ENCODE peak calls at places on chromosomes 13 and 19, in seven cellular contexts. One of them, this sample, is unnamed.

GRCh38 chr19:11480927-11481776 is at the start of gene ELAVL3:
- DNase-seq in T-cell: no peak
- DNase-seq in K562: no peak
- DNase-seq in activated CD4-positive, alpha-beta T cell treated with anti-CD3 and anti-CD28 coated beads for 36 hours: peak; percentile 39
- DNase-seq in stimulated activated CD8-positive, alpha-beta memory T cell treated with anti-CD3 and anti-CD28 coated beads, Interleukin-2, amount 100 ng/mL, for 1 hour: no peak
- DNase-seq in fibroblast of the conjunctiva: no peak
- DNase-seq in cardiac fibroblast: no peak
- DNase-seq in this sample: no peak

GRCh38 chr13:77833331-77833863 is 85.2 kb downstream of the EDNRB start:
- DNase-seq in T-cell: no peak
- DNase-seq in K562: no peak
- DNase-seq in activated CD4-positive, alpha-beta T cell treated with anti-CD3 and anti-CD28 coated beads for 36 hours: no peak
- DNase-seq in stimulated activated CD8-positive, alpha-beta memory T cell treated with anti-CD3 and anti-CD28 coated beads, Interleukin-2, amount 100 ng/mL, for 1 hour: no peak
- DNase-seq in fibroblast of the conjunctiva: peak; percentile 63
- DNase-seq in cardiac fibroblast: peak; percentile 86
- DNase-seq in this sample: no peak

GRCh38 chr19:33405491-33406461 is 32.3 kb downstream of the CEBPG start:
- DNase-seq in T-cell: no peak
- DNase-seq in K562: no peak
- DNase-seq in activated CD4-positive, alpha-beta T cell treated with anti-CD3 and anti-CD28 coated beads for 36 hours: no peak
- DNase-seq in stimulated activated CD8-positive, alpha-beta memory T cell treated with anti-CD3 and anti-CD28 coated beads, Interleukin-2, amount 100 ng/mL, for 1 hour: no peak
- DNase-seq in fibroblast of the conjunctiva: no peak
- DNase-seq in cardiac fibroblast: no peak
- DNase-seq in this sample: no peak

GRCh38 chr13:44117351-44117750 is 237.6 kb downstream of the LACC1 start:
- DNase-seq in T-cell: no peak
- DNase-seq in K562: no peak
- DNase-seq in activated CD4-positive, alpha-beta T cell treated with anti-CD3 and anti-CD28 coated beads for 36 hours: no peak
- DNase-seq in stimulated activated CD8-positive, alpha-beta memory T cell treated with anti-CD3 and anti-CD28 coated beads, Interleukin-2, amount 100 ng/mL, for 1 hour: no peak
- DNase-seq in fibroblast of the conjunctiva: no peak
- DNase-seq in cardiac fibroblast: peak; percentile 52
- DNase-seq in this sample: peak; percentile 47

GRCh38 chr19:15374796-15375440 is 4.7 kb downstream of the AKAP8 start:
- DNase-seq in T-cell: no peak
- DNase-seq in K562: no peak
- DNase-seq in activated CD4-positive, alpha-beta T cell treated with anti-CD3 and anti-CD28 coated beads for 36 hours: no peak
- DNase-seq in stimulated activated CD8-positive, alpha-beta memory T cell treated with anti-CD3 and anti-CD28 coated beads, Interleukin-2, amount 100 ng/mL, for 1 hour: no peak
- DNase-seq in fibroblast of the conjunctiva: no peak
- DNase-seq in cardiac fibroblast: no peak
- DNase-seq in this sample: peak; percentile 60

GRCh38 chr19:2618611-2619010 is 83.9 kb downstream of the GNG7 start:
- DNase-seq in T-cell: peak; percentile 70
- DNase-seq in K562: no peak
- DNase-seq in activated CD4-positive, alpha-beta T cell treated with anti-CD3 and anti-CD28 coated beads for 36 hours: peak; percentile 94
- DNase-seq in stimulated activated CD8-positive, alpha-beta memory T cell treated with anti-CD3 and anti-CD28 coated beads, Interleukin-2, amount 100 ng/mL, for 1 hour: peak; percentile 59
- DNase-seq in fibroblast of the conjunctiva: no peak
- DNase-seq in cardiac fibroblast: peak; percentile 63
- DNase-seq in this sample: peak; percentile 28

GRCh38 chr19:14661372-14661924 is 13.2 kb downstream of the ADGRE3 start:
- DNase-seq in T-cell: no peak
- DNase-seq in K562: no peak
- DNase-seq in activated CD4-positive, alpha-beta T cell treated with anti-CD3 and anti-CD28 coated beads for 36 hours: no peak
- DNase-seq in stimulated activated CD8-positive, alpha-beta memory T cell treated with anti-CD3 and anti-CD28 coated beads, Interleukin-2, amount 100 ng/mL, for 1 hour: no peak
- DNase-seq in fibroblast of the conjunctiva: no peak
- DNase-seq in cardiac fibroblast: no peak
- DNase-seq in this sample: no peak

GRCh38 chr13:99639126-99639525 is 137.9 kb downstream of the TM9SF2 start:
- DNase-seq in T-cell: no peak
- DNase-seq in K562: no peak
- DNase-seq in activated CD4-positive, alpha-beta T cell treated with anti-CD3 and anti-CD28 coated beads for 36 hours: no peak
- DNase-seq in stimulated activated CD8-positive, alpha-beta memory T cell treated with anti-CD3 and anti-CD28 coated beads, Interleukin-2, amount 100 ng/mL, for 1 hour: no peak
- DNase-seq in fibroblast of the conjunctiva: no peak
- DNase-seq in cardiac fibroblast: no peak
- DNase-seq in this sample: no peak

GRCh38 chr13:110499621-110500281 is 61.8 kb downstream of the RAB20 start:
- DNase-seq in T-cell: no peak
- DNase-seq in K562: no peak
- DNase-seq in activated CD4-positive, alpha-beta T cell treated with anti-CD3 and anti-CD28 coated beads for 36 hours: no peak
- DNase-seq in stimulated activated CD8-positive, alpha-beta memory T cell treated with anti-CD3 and anti-CD28 coated beads, Interleukin-2, amount 100 ng/mL, for 1 hour: no peak
- DNase-seq in fibroblast of the conjunctiva: no peak
- DNase-seq in cardiac fibroblast: no peak
- DNase-seq in this sample: peak; percentile 47

GRCh38 chr13:36438594-36439483 is 6.5 kb downstream of the CCNA1 start:
- DNase-seq in T-cell: no peak
- DNase-seq in K562: no peak
- DNase-seq in activated CD4-positive, alpha-beta T cell treated with anti-CD3 and anti-CD28 coated beads for 36 hours: no peak
- DNase-seq in stimulated activated CD8-positive, alpha-beta memory T cell treated with anti-CD3 and anti-CD28 coated beads, Interleukin-2, amount 100 ng/mL, for 1 hour: no peak
- DNase-seq in fibroblast of the conjunctiva: no peak
- DNase-seq in cardiac fibroblast: no peak
- DNase-seq in this sample: no peak

GRCh38 chr19:13459351-13459750 is 46.9 kb downstream of the CACNA1A start:
- DNase-seq in T-cell: no peak
- DNase-seq in K562: no peak
- DNase-seq in activated CD4-positive, alpha-beta T cell treated with anti-CD3 and anti-CD28 coated beads for 36 hours: no peak
- DNase-seq in stimulated activated CD8-positive, alpha-beta memory T cell treated with anti-CD3 and anti-CD28 coated beads, Interleukin-2, amount 100 ng/mL, for 1 hour: no peak
- DNase-seq in fibroblast of the conjunctiva: no peak
- DNase-seq in cardiac fibroblast: no peak
- DNase-seq in this sample: no peak

GRCh38 chr19:29598036-29598435 is 8.0 kb upstream of the POP4 start:
- DNase-seq in T-cell: no peak
- DNase-seq in K562: no peak
- DNase-seq in activated CD4-positive, alpha-beta T cell treated with anti-CD3 and anti-CD28 coated beads for 36 hours: no peak
- DNase-seq in stimulated activated CD8-positive, alpha-beta memory T cell treated with anti-CD3 and anti-CD28 coated beads, Interleukin-2, amount 100 ng/mL, for 1 hour: no peak
- DNase-seq in fibroblast of the conjunctiva: no peak
- DNase-seq in cardiac fibroblast: no peak
- DNase-seq in this sample: no peak